ENCODE peak calls at places on chromosomes 4 and X, in four cellular contexts. I is mucosa of descending colon; D is activated naive CD8-positive, alpha-beta T cell treated with anti-CD3 and anti-CD28 coated beads, Interleukin-2, amount 50 U/mL, for 24 hours; C is lower lobe of right lung. P is an unnamed sample.

GRCh38 chr4:150827226-150827625 is 187.9 kb downstream of the LRBA start:
- ATAC-seq in I (peak), D (no peak), C (no peak), P (no peak)

GRCh38 chrX:19964017-19964710 is 26.7 kb downstream of the BCLAF3 start:
- ATAC-seq in I (no peak), D (peak), C (no peak), P (peak)

GRCh38 chr4:128163177-128164117 is 102.3 kb downstream of the LARP1B start:
- ATAC-seq in I (no peak), D (no peak), C (peak), P (no peak)

GRCh38 chr4:75920327-75920726 is 18.1 kb upstream of the PPEF2 start:
- ATAC-seq in I (no peak), D (no peak), C (no peak), P (no peak)

GRCh38 chrX:65630771-65631170 is 36.7 kb upstream of the MSN start:
- ATAC-seq in I (no peak), D (no peak), C (no peak), P (no peak)

GRCh38 chr4:8044699-8045098 is 105.0 kb upstream of the AFAP1 start:
- ATAC-seq in I (peak), D (no peak), C (no peak), P (no peak)

GRCh38 chr4:93444860-93445259 is 383.7 kb upstream of the ATOH1 start:
- ATAC-seq in I (no peak), D (no peak), C (no peak), P (no peak)

GRCh38 chr4:86967798-86968197 is 33.0 kb downstream of the AFF1 start:
- ATAC-seq in I (no peak), D (no peak), C (peak), P (no peak)

GRCh38 chrX:113996781-113997180 is 587.1 kb upstream of the HTR2C start:
- ATAC-seq in I (no peak), D (no peak), C (no peak), P (no peak)

GRCh38 chrX:5163663-5164062 is 1065.0 kb downstream of the NLGN4X start:
- ATAC-seq in I (no peak), D (no peak), C (no peak), P (no peak)

GRCh38 chr4:47598896-47599295 is 113.8 kb downstream of the ATP10D start:
- ATAC-seq in I (no peak), D (no peak), C (no peak), P (no peak)

GRCh38 chr4:1636490-1637211 is 47.5 kb downstream of the FAM53A start:
- ATAC-seq in I (no peak), D (no peak), C (no peak), P (no peak)

GRCh38 chrX:49884290-49884862 is 5.1 kb downstream of the USP27X start:
- ATAC-seq in I (peak), D (peak), C (peak), P (peak)

GRCh38 chrX:24877854-24878650 is 137.7 kb downstream of the ARX start:
- ATAC-seq in I (no peak), D (no peak), C (peak), P (no peak)

GRCh38 chrX:16431266-16431665 is 218.7 kb upstream of the S100G start:
- ATAC-seq in I (no peak), D (no peak), C (no peak), P (no peak)

GRCh38 chrX:11787564-11787963 is 29.5 kb downstream of the MSL3 start:
- ATAC-seq in I (peak), D (peak), C (peak), P (peak)

GRCh38 chrX:117996918-117997480 is 119.6 kb downstream of the KLHL13 start:
- ATAC-seq in I (no peak), D (no peak), C (no peak), P (no peak)

GRCh38 chr4:82721819-82722423 is 76.7 kb downstream of the SCD5 start:
- ATAC-seq in I (peak), D (peak), C (peak), P (no peak)

GRCh38 chr4:37533286-37534033 is 152.7 kb downstream of the RELL1 start:
- ATAC-seq in I (peak), D (no peak), C (peak), P (no peak)

GRCh38 chrX:73851014-73852009 is 288.3 kb downstream of the CHIC1 start:
- ATAC-seq in I (peak), D (no peak), C (peak), P (no peak)

GRCh38 chrX:39759526-39760224 is 338.1 kb downstream of the BCOR start:
- ATAC-seq in I (peak), D (no peak), C (peak), P (no peak)

GRCh38 chrX:45667666-45668065 is 467.0 kb upstream of the DIPK2B start:
- ATAC-seq in I (no peak), D (no peak), C (no peak), P (no peak)

GRCh38 chr4:80419946-80420345 is 84.4 kb downstream of the CFAP299 start:
- ATAC-seq in I (no peak), D (no peak), C (no peak), P (no peak)

GRCh38 chr4:3250438-3250955 is 1.5 kb downstream of the MSANTD1 start:
- ATAC-seq in I (peak), D (no peak), C (peak), P (no peak)

GRCh38 chr4:171929477-171929876 is 116.3 kb downstream of the GALNTL6 start:
- ATAC-seq in I (no peak), D (no peak), C (no peak), P (no peak)

GRCh38 chrX:6132970-6133369 is 95.7 kb downstream of the NLGN4X start:
- ATAC-seq in I (no peak), D (no peak), C (no peak), P (no peak)

GRCh38 chr4:26175016-26175786 is 145.6 kb upstream of the RBPJ start:
- ATAC-seq in I (no peak), D (peak), C (no peak), P (peak)

GRCh38 chr4:82201805-82202636 is 171.8 kb downstream of the HNRNPD start:
- ATAC-seq in I (peak), D (no peak), C (peak), P (no peak)

GRCh38 chr4:72352746-72353145 is 216.3 kb downstream of the ADAMTS3 start:
- ATAC-seq in I (no peak), D (no peak), C (peak), P (no peak)

GRCh38 chr4:117768610-117769009 is 265.7 kb upstream of the NDST3 start:
- ATAC-seq in I (no peak), D (no peak), C (no peak), P (no peak)

GRCh38 chr4:76546282-76547166 is 111.5 kb downstream of the SHROOM3 start:
- ATAC-seq in I (peak), D (no peak), C (peak), P (no peak)

GRCh38 chr4:168560835-168561210 is 64.0 kb downstream of the PALLD start:
- ATAC-seq in I (no peak), D (no peak), C (no peak), P (no peak)

GRCh38 chr4:79650794-79651431 is 242.9 kb upstream of the GK2 start:
- ATAC-seq in I (peak), D (peak), C (peak), P (peak)